ENCODE peak calls at places on chromosomes 13 and 19, in six cellular contexts. V, P, A, Y, G and Q are unnamed samples. For H3K4me1, the result is how much of the 10 kb centered on the place peaks cover.

GRCh38 chr13:98265669-98266551 is 88.8 kb upstream of the RNF113B start:
- DNase-seq in A (peak), V (no peak), P (no peak), G (no peak), Y (peak), Q (peak)

GRCh38 chr19:5691205-5691929 is 1.3 kb downstream of the RPL36 start:
- DNase-seq in P (peak), G (peak), V (peak), A (peak), Y (peak), Q (peak)

GRCh38 chr19:44925114-44925891 is 10.9 kb downstream of the APOC1 start:
- DNase-seq in V (peak), A (peak), P (no peak), G (peak), Y (peak), Q (no peak)

GRCh38 chr19:33752018-33752790 is 44.5 kb upstream of the KCTD15 start:
- DNase-seq in G (no peak), A (no peak), V (no peak), Y (no peak), P (no peak), Q (no peak)

GRCh38 chr13:113371061-113371460 is 7.1 kb upstream of the GRTP1 start:
- DNase-seq in A (no peak), V (no peak), G (no peak), Y (no peak), P (no peak), Q (no peak)

GRCh38 chr13:21632196-21632595 is 28.2 kb upstream of the MICU2 start:
- DNase-seq in A (no peak), P (no peak), V (no peak), Y (no peak), G (no peak), Q (no peak)

GRCh38 chr19:46727757-46728156 is 10.8 kb upstream of the PRKD2 start:
- DNase-seq in G (no peak), V (no peak), A (no peak), Y (no peak), P (no peak), Q (no peak)

GRCh38 chr13:43364210-43365041 is 341.0 kb downstream of the DNAJC15 start:
- DNase-seq in P (no peak), V (peak), A (no peak), Y (peak), G (no peak), Q (no peak)

GRCh38 chr13:18991054-18991453 is 190.6 kb downstream of the TUBA3C start:
- DNase-seq in Y (no peak), A (no peak), P (no peak), V (no peak), G (no peak), Q (no peak)

GRCh38 chr19:33815410-33816340 is 19.0 kb downstream of the KCTD15 start:
- DNase-seq in V (peak), Y (peak), A (peak), G (no peak), P (no peak), Q (no peak)

GRCh38 chr13:45367358-45367757 is 26.4 kb upstream of the TPT1 start:
- DNase-seq in V (peak), G (no peak), P (peak), A (peak), Y (peak), Q (peak)

GRCh38 chr19:16814526-16815100 is 14.6 kb upstream of the SIN3B start:
- DNase-seq in A (no peak), G (no peak), V (peak), P (no peak), Y (peak), Q (no peak)

GRCh38 chr19:1473056-1473400 is 6.0 kb downstream of the C19orf25 start:
- DNase-seq in P (no peak), A (no peak), G (no peak), Y (no peak), V (no peak), Q (no peak)

GRCh38 chr13:20461481-20461859 is 64.2 kb downstream of the CRYL1 start:
- DNase-seq in P (no peak), Y (peak), G (no peak), A (no peak), V (peak), Q (no peak)

GRCh38 chr13:20462921-20463320 is 62.7 kb downstream of the CRYL1 start:
- DNase-seq in V (no peak), G (no peak), P (no peak), A (no peak), Y (no peak), Q (no peak)

GRCh38 chr13:20461860-20462532 is 63.7 kb downstream of the CRYL1 start:
- DNase-seq in G (no peak), P (no peak), Y (no peak), A (no peak), V (peak), Q (no peak)

GRCh38 chr13:20462533-20462915 is 63.1 kb downstream of the CRYL1 start:
- DNase-seq in P (no peak), A (no peak), Y (no peak), V (no peak), G (no peak), Q (no peak)

DNA sequence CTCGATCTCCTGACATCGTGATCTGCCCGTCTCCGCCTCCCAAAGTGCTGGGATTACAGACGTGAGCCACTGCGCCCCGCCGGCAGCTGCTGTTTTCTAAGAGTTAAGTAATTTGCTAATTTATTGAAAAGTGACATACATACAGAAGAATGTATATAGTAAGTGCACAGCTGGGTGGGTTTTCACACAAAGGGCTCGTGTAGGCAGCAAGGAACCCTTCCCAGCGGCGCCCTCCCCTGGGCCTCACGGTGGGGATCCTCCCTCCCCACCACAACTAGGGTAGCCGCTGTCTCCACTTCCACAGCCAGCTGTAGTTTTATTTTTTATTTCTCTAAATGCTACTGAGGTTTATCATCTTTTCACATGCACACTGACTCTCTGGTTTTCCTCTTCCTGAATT is 64.9 kb downstream of the CRYL1 start:
- DNase-seq in V (no peak), Y (no peak), A (no peak), P (no peak), G (no peak), Q (no peak)
- H3K4me1 ChIP-seq in V (under half), Y (under half), A (under half), P (under half), G (under half), Q (under half)

GRCh38 chr13:30991922-30992321 is 59.5 kb downstream of the TEX26 start:
- DNase-seq in V (no peak), P (no peak), Y (no peak), A (no peak), G (no peak), Q (no peak)

GRCh38 chr13:31000889-31001288 is 68.4 kb downstream of the TEX26 start:
- DNase-seq in G (no peak), A (no peak), P (no peak), Y (no peak), V (peak), Q (no peak)

GRCh38 chr13:30997697-30998547 is 65.5 kb downstream of the TEX26 start:
- DNase-seq in P (no peak), A (no peak), V (no peak), Y (no peak), G (no peak), Q (no peak)

GRCh38 chr13:30998548-30999140 is 66.2 kb downstream of the TEX26 start:
- DNase-seq in A (no peak), Y (peak), P (no peak), V (peak), G (no peak), Q (no peak)

GRCh38 chr13:30995331-30995730 is 62.9 kb downstream of the TEX26 start:
- DNase-seq in A (no peak), P (no peak), G (no peak), Y (no peak), V (no peak), Q (no peak)
- H3K4me1 ChIP-seq in A (under half), P (under half), G (under half), Y (under half), V (under half), Q (under half)

DNA sequence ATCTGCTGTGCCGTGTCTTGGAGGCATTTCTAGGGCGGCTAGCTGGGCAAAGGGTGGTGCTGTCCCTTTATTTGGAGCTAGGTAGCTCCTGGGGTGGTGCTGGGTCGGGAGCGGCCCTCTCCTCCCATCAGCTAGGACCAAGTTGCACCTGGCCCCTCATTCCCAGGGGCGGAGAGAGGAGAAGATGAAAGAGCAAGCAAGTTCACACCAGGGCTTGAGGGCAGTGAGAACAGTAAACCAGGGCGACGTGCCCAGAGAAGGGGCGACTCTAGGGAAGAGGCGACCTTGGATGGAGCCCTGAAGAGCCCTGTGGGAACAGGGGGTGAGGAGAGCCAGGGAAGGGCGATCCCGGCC is 17.0 kb upstream of the KCNN1 start:
- DNase-seq in A (no peak), Y (no peak), P (no peak), G (no peak), V (no peak), Q (no peak)
- H3K4me1 ChIP-seq in A (under half), Y (under half), P (half or more), G (under half), V (under half), Q (under half)

GRCh38 chr13:51261610-51262249 is 39.5 kb downstream of the FAM124A start:
- DNase-seq in A (no peak), V (no peak), P (no peak), Y (no peak), G (no peak), Q (no peak)
- H3K4me1 ChIP-seq in A (under half), V (under half), P (under half), Y (under half), G (under half), Q (under half)

DNA sequence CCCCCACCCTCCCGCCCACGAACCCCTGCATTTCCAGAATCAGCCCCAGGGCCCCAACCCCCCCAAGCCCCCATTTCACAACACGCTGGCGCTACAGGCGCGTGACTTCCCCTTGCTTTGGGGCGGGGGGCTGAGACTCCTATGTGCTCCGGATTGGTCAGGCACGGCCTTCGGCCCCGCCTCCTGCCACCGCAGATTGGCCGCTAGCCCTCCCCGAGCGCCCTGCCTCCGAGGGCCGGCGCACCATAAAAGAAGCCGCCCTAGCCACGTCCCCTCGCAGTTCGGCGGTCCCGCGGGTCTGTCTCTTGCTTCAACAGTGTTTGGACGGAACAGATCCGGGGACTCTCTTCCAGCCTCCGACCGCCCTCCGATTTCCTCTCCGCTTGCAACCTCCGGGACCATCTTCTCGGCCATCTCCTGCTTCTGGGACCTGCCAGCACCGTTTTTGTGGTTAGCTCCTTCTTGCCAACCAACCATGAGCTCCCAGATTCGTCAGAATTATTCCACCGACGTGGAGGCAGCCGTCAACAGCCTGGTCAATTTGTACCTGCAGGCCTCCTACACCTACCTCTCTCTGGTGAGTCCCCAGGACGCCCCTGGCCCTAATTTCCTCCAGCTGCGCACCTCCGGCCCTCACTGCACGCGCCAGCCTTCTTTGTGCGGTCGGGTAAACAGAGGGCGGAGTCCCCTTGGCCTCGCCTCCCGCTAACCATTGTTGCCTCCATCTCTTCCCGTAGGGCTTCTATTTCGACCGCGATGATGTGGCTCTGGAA is at the start of gene FTL:
- DNase-seq in Y (peak), A (peak), G (peak), P (peak), V (peak), Q (peak)
- H3K4me1 ChIP-seq in Y (under half), A (under half), G (under half), P (half or more), V (under half), Q (under half)